ENCODE peak calls at places on chromosomes 1 and 21, in five cellular contexts. Z is ovary, Q is body of pancreas, F is neural crest cell, I is WERI-Rb-1. N is an unnamed sample.

GRCh38 chr1:167746988-167747655 is 25.3 kb downstream of the MPZL1 start:
- DNase-seq in Z (no peak), F (no peak), Q (no peak), I (no peak), N (no peak)

GRCh38 chr1:84366786-84367185 is 31.5 kb upstream of the DNASE2B start:
- DNase-seq in F (no peak), Z (no peak), Q (no peak), I (no peak), N (no peak)

GRCh38 chr1:61334718-61335589 is 252.6 kb downstream of the NFIA start:
- DNase-seq in Q (peak; percentile 39), Z (peak; percentile 41), F (no peak), I (peak; percentile 37), N (no peak)

GRCh38 chr1:211340622-211341487 is 14.2 kb downstream of the TRAF5 start:
- DNase-seq in Z (no peak), Q (no peak), I (peak; percentile 58), F (no peak), N (no peak)

GRCh38 chr1:48777219-48777895 is 666 bp upstream of the BEND5 start:
- DNase-seq in I (peak; percentile 38), F (no peak), Z (peak; percentile 10), Q (peak; percentile 63), N (peak; percentile 25)

GRCh38 chr1:236336084-236336483 is 54.3 kb upstream of the ERO1B start:
- DNase-seq in I (no peak), Z (no peak), Q (no peak), F (no peak), N (no peak)

GRCh38 chr1:63703661-63704060 is 70.2 kb upstream of the ROR1 start:
- DNase-seq in I (no peak), Q (no peak), F (no peak), Z (no peak), N (peak; percentile 53)

GRCh38 chr1:211371406-211372105 is 44.9 kb downstream of the TRAF5 start:
- DNase-seq in F (no peak), I (no peak), Q (no peak), Z (no peak), N (no peak)

GRCh38 chr1:116772648-116773045 is 18.4 kb downstream of the CD2 start:
- DNase-seq in Z (no peak), F (no peak), Q (peak; percentile 33), I (no peak), N (no peak)

GRCh38 chr1:109241344-109241743 is 8.0 kb upstream of the CELSR2 start:
- DNase-seq in Z (no peak), F (no peak), Q (no peak), I (no peak), N (peak; percentile 15)

GRCh38 chr1:162040657-162041056 is 17.0 kb upstream of the OLFML2B start:
- DNase-seq in Q (no peak), Z (no peak), F (no peak), I (no peak), N (no peak)

GRCh38 chr1:228691926-228692325 is 43.4 kb upstream of the RHOU start:
- DNase-seq in I (peak; percentile 9), Z (no peak), Q (peak; percentile 56), F (no peak), N (no peak)

GRCh38 chr21:25036775-25037174 is 570.5 kb downstream of the MRPL39 start:
- DNase-seq in Z (no peak), Q (no peak), I (no peak), F (no peak), N (no peak)

GRCh38 chr1:58412071-58412580 is 134.4 kb downstream of the OMA1 start:
- DNase-seq in Q (no peak), Z (no peak), F (no peak), I (no peak), N (no peak)

GRCh38 chr1:51729156-51729823 is 112.4 kb downstream of the OSBPL9 start:
- DNase-seq in I (peak; percentile 93), Z (peak; percentile 85), F (peak; percentile 83), Q (peak; percentile 99), N (peak; percentile 90)

GRCh38 chr1:108829498-108829916 is 27.4 kb downstream of the AKNAD1 start:
- DNase-seq in Z (no peak), I (no peak), Q (no peak), F (no peak), N (no peak)

DNA sequence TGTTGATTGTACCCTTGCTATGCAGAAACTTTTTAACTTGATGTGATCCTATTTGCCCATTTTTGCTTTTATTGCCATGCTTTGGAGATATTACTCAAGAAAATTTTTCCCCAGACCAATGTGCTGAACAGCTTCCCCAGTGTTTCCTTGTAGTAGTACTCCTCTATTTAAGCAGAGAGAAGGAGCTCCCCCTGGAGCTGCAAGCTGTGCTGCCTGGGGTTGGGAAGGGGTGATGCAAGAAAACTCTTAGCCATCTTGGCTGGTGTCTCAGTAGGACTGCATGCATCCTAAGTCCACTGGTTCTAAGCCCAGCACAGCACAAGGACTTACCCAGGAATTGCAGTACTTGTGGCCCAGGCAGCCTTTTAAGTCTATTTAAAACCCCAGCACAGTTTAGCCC is 121.6 kb downstream of the NTMT2 start:
- DNase-seq in F (no peak), I (no peak), Q (no peak), Z (no peak), N (no peak)
- TF ChIP-seq CTCF in F (peak; percentile 24), I (peak; percentile 5), Q (no peak), Z (no peak), N (no peak)

GRCh38 chr1:115430717-115431116 is 92.7 kb upstream of the NGF start:
- DNase-seq in Q (no peak), I (no peak), Z (no peak), F (no peak), N (no peak)
- TF ChIP-seq CTCF in Q (no peak), I (no peak), Z (no peak), F (no peak), N (no peak)

GRCh38 chr1:222171005-222171404 is 376.9 kb downstream of the HHIPL2 start:
- DNase-seq in F (no peak), Q (no peak), I (peak; percentile 5), Z (no peak), N (no peak)
- TF ChIP-seq CTCF in F (peak; percentile 71), Q (peak; percentile 48), I (peak; percentile 34), Z (no peak), N (peak; percentile 45)

GRCh38 chr1:203148127-203148526 is 20.6 kb downstream of the ADORA1 start:
- DNase-seq in Z (no peak), I (no peak), Q (peak; percentile 62), F (no peak), N (no peak)
- TF ChIP-seq CTCF in Z (no peak), I (peak; percentile 91), Q (peak; percentile 19), F (peak; percentile 51), N (peak; percentile 70)

DNA sequence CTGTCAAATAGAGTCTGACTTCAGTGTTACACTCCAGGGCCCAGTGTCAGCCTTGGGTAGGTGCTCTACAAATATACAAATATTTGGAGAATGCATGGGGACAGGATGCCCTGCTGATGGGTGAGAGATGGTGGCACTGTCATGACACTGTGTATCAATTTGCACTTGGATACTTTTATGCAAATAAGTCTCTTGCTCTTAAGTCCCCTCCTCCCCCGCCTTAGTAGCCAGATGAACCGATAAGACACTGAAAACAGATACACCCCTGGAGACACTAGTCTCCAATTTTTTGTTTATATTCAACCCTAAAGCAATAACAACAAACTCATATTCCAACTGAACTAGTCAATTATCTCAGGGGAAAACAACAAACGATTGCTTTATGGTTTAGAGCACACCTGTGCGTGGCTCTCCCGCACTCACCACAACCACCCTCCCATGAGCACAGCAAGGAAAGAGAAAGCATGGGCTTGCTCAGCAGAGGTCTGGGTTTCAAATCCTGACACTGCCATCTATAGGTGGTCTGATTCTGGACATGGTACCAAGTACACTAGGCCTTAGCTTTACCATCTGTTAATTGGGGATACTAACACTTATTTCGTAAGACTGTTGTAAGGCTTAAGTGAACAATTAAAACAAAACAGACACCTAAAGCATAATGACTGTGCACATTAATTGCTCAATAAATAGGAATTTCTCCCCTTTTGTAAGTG is 50.3 kb downstream of the HIVEP3 start:
- DNase-seq in Q (no peak), F (no peak), Z (no peak), I (no peak), N (no peak)
- TF ChIP-seq CTCF in Q (no peak), F (no peak), Z (no peak), I (peak; percentile 10), N (no peak)

GRCh38 chr1:178733972-178734371 is 8.9 kb downstream of the RALGPS2 start:
- DNase-seq in Z (no peak), F (no peak), Q (no peak), I (no peak), N (no peak)
- TF ChIP-seq CTCF in Z (no peak), F (peak; percentile 55), Q (peak; percentile 10), I (peak; percentile 7), N (peak; percentile 72)

GRCh38 chr1:191142748-191143147 is 665.1 kb upstream of the BRINP3 start:
- DNase-seq in Q (no peak), F (no peak), I (no peak), Z (no peak), N (no peak)

GRCh38 chr1:191145834-191146233 is 668.2 kb upstream of the BRINP3 start:
- DNase-seq in Q (no peak), Z (no peak), I (no peak), F (no peak), N (no peak)

GRCh38 chr1:191134796-191135195 is 657.1 kb upstream of the BRINP3 start:
- DNase-seq in I (no peak), Z (no peak), Q (peak; percentile 34), F (no peak), N (no peak)

GRCh38 chr1:191140038-191140437 is 662.4 kb upstream of the BRINP3 start:
- DNase-seq in I (no peak), Q (no peak), F (no peak), Z (no peak), N (no peak)
- TF ChIP-seq CTCF in I (no peak), Q (no peak), F (no peak), Z (no peak), N (no peak)

N was measured in glutamatergic neuron.